ENCODE peak calls at places on chromosomes 13 and 19, in six cellular contexts. I is T-helper 1 cell; D is NB4; V is stimulated activated CD4-positive, alpha-beta T cell treated with anti-CD3 and anti-CD28 coated beads, Interleukin-4, amount 100 ng/mL, for 1 hour; W is activated T-cell treated with anti-CD3 and anti-CD28 coated beads for 1 hour; C is PC-3. K is an unnamed sample.

GRCh38 chr13:103203750-103204330 is 137.6 kb upstream of the SLC10A2 start:
- DNase-seq in V (no peak), D (no peak), I (no peak), C (no peak), W (no peak), K (no peak)

GRCh38 chr13:36954542-36954941 is 34.5 kb upstream of the SMAD9 start:
- DNase-seq in C (no peak), W (no peak), D (no peak), I (no peak), V (no peak), K (no peak)

GRCh38 chr13:73945871-73946270 is 188.3 kb downstream of the KLF12 start:
- DNase-seq in C (no peak), D (no peak), V (no peak), W (no peak), I (no peak), K (no peak)

GRCh38 chr19:3003046-3003445 is 25.7 kb downstream of the TLE6 start:
- DNase-seq in C (no peak), D (no peak), V (no peak), I (no peak), W (no peak), K (no peak)

GRCh38 chr19:45676851-45677263 is 8.8 kb downstream of the GIPR start:
- DNase-seq in W (peak), C (no peak), V (peak), D (no peak), I (peak), K (peak)

GRCh38 chr19:10737680-10738079 is 19.8 kb downstream of the DNM2 start:
- DNase-seq in D (no peak), V (no peak), I (no peak), W (no peak), C (no peak), K (no peak)

GRCh38 chr13:99995503-99996176 is 14.1 kb downstream of the ZIC2 start:
- DNase-seq in D (no peak), V (no peak), C (no peak), W (no peak), I (no peak), K (no peak)

GRCh38 chr13:30829145-30829544 is 76.9 kb upstream of the MEDAG start:
- DNase-seq in V (no peak), D (peak), W (no peak), I (no peak), C (peak), K (no peak)

GRCh38 chr19:42114412-42114811 is 17.8 kb downstream of the POU2F2 start:
- DNase-seq in D (no peak), V (no peak), C (no peak), I (no peak), W (no peak), K (no peak)

GRCh38 chr13:112152846-112153245 is 85.9 kb downstream of the SOX1 start:
- DNase-seq in W (no peak), V (no peak), C (no peak), I (no peak), D (no peak), K (no peak)